ENCODE peak calls at places on chromosomes 4 and X, in ten cellular contexts. L, X, O, V, T, Q, A, D, F and U are unnamed samples.

GRCh38 chr4:899556-899906 is 32.6 kb downstream of the GAK start:
- DNase-seq in L (no peak), X (no peak), O (no peak), V (no peak), T (no peak), Q (no peak), A (no peak), D (no peak), F (no peak), U (no peak)

GRCh38 chrX:69158166-69159040 is 6.8 kb downstream of the PJA1 start:
- DNase-seq in L (no peak), X (peak), O (peak), V (peak), T (peak), Q (peak), A (no peak), D (peak), F (peak), U (no peak)

GRCh38 chrX:105515561-105515960 is 295.1 kb upstream of the TEX13A start:
- DNase-seq in L (no peak), X (no peak), O (no peak), V (no peak), T (no peak), Q (no peak), A (no peak), D (no peak), F (no peak), U (no peak)

GRCh38 chr4:41686893-41687292 is 61.6 kb downstream of the PHOX2B start:
- DNase-seq in L (no peak), X (no peak), O (no peak), V (no peak), T (no peak), Q (no peak), A (no peak), D (no peak), F (no peak), U (no peak)

GRCh38 chr4:110510955-110511544 is 35.1 kb downstream of the ENPEP start:
- DNase-seq in L (no peak), X (no peak), O (no peak), V (no peak), T (no peak), Q (no peak), A (no peak), D (no peak), F (peak), U (no peak)

GRCh38 chr4:89303177-89303576 is 4.4 kb downstream of the GPRIN3 start:
- DNase-seq in L (peak), X (no peak), O (no peak), V (peak), T (peak), Q (no peak), A (no peak), D (peak), F (no peak), U (peak)

GRCh38 chrX:14028473-14028872 is 1.2 kb downstream of the GEMIN8 start:
- DNase-seq in L (no peak), X (no peak), O (no peak), V (no peak), T (no peak), Q (no peak), A (no peak), D (no peak), F (no peak), U (no peak)

GRCh38 chrX:39309721-39310152 is 508.5 kb downstream of the MID1IP1 start:
- DNase-seq in L (no peak), X (no peak), O (no peak), V (no peak), T (no peak), Q (no peak), A (no peak), D (peak), F (no peak), U (peak)

GRCh38 chr4:4267981-4268380 is 20.0 kb upstream of the TMEM128 start:
- DNase-seq in L (no peak), X (no peak), O (no peak), V (no peak), T (no peak), Q (no peak), A (no peak), D (no peak), F (no peak), U (no peak)

GRCh38 chrX:38939067-38939466 is 137.8 kb downstream of the MID1IP1 start:
- DNase-seq in L (no peak), X (no peak), O (no peak), V (no peak), T (no peak), Q (no peak), A (no peak), D (no peak), F (no peak), U (no peak)

GRCh38 chrX:131262738-131263679 is 26.1 kb downstream of the IGSF1 start:
- DNase-seq in L (no peak), X (no peak), O (no peak), V (no peak), T (peak), Q (peak), A (no peak), D (no peak), F (peak), U (no peak)

GRCh38 chr4:150209140-150209829 is 131.0 kb downstream of the DCLK2 start:
- DNase-seq in L (peak), X (peak), O (peak), V (peak), T (peak), Q (peak), A (peak), D (peak), F (peak), U (no peak)

GRCh38 chrX:13487731-13488505 is 81.5 kb upstream of the EGFL6 start:
- DNase-seq in L (no peak), X (no peak), O (peak), V (no peak), T (peak), Q (peak), A (no peak), D (peak), F (peak), U (no peak)

GRCh38 chr4:111400736-111401135 is 744.5 kb upstream of the FAM241A start:
- DNase-seq in L (no peak), X (no peak), O (no peak), V (no peak), T (no peak), Q (no peak), A (no peak), D (no peak), F (no peak), U (no peak)

GRCh38 chr4:25908491-25908901 is 5.5 kb upstream of the SMIM20 start:
- DNase-seq in L (no peak), X (no peak), O (no peak), V (no peak), T (no peak), Q (no peak), A (no peak), D (no peak), F (no peak), U (no peak)

GRCh38 chr4:3484057-3484973 is 21.2 kb downstream of the DOK7 start:
- DNase-seq in L (no peak), X (peak), O (no peak), V (peak), T (peak), Q (no peak), A (no peak), D (peak), F (no peak), U (no peak)

GRCh38 chrX:96791559-96791958 is 92.1 kb upstream of the RPA4 start:
- DNase-seq in L (no peak), X (no peak), O (no peak), V (no peak), T (no peak), Q (no peak), A (no peak), D (no peak), F (no peak), U (no peak)

GRCh38 chr4:62901101-62901500 is 1508.1 kb downstream of the TECRL start:
- DNase-seq in L (no peak), X (no peak), O (no peak), V (no peak), T (no peak), Q (no peak), A (no peak), D (no peak), F (peak), U (no peak)

GRCh38 chr4:97587912-97588311 is 555.4 kb downstream of the STPG2 start:
- DNase-seq in L (no peak), X (no peak), O (no peak), V (no peak), T (no peak), Q (no peak), A (no peak), D (no peak), F (no peak), U (no peak)

GRCh38 chr4:121711263-121712000 is 14.7 kb upstream of the ANXA5 start:
- DNase-seq in L (peak), X (peak), O (peak), V (peak), T (peak), Q (peak), A (peak), D (peak), F (peak), U (no peak)

GRCh38 chrX:5449323-5449722 is 779.3 kb downstream of the NLGN4X start:
- DNase-seq in L (no peak), X (no peak), O (no peak), V (no peak), T (no peak), Q (no peak), A (no peak), D (no peak), F (no peak), U (no peak)

GRCh38 chr4:138334346-138335016 is 92.3 kb upstream of the SLC7A11 start:
- DNase-seq in L (no peak), X (no peak), O (no peak), V (no peak), T (peak), Q (no peak), A (no peak), D (no peak), F (no peak), U (no peak)

GRCh38 chr4:168691621-168692376 is 194.9 kb downstream of the PALLD start:
- DNase-seq in L (no peak), X (no peak), O (no peak), V (no peak), T (no peak), Q (no peak), A (no peak), D (no peak), F (no peak), U (no peak)

GRCh38 chrX:136128743-136129142 is 18.6 kb upstream of the FHL1 start:
- DNase-seq in L (no peak), X (no peak), O (no peak), V (no peak), T (no peak), Q (no peak), A (no peak), D (no peak), F (no peak), U (no peak)

GRCh38 chrX:136126371-136126770 is 21.0 kb upstream of the FHL1 start:
- DNase-seq in L (no peak), X (no peak), O (no peak), V (no peak), T (no peak), Q (no peak), A (no peak), D (no peak), F (no peak), U (no peak)

GRCh38 chrX:136126892-136127406 is 20.4 kb upstream of the FHL1 start:
- DNase-seq in L (no peak), X (no peak), O (no peak), V (no peak), T (no peak), Q (no peak), A (no peak), D (no peak), F (no peak), U (no peak)

DNA sequence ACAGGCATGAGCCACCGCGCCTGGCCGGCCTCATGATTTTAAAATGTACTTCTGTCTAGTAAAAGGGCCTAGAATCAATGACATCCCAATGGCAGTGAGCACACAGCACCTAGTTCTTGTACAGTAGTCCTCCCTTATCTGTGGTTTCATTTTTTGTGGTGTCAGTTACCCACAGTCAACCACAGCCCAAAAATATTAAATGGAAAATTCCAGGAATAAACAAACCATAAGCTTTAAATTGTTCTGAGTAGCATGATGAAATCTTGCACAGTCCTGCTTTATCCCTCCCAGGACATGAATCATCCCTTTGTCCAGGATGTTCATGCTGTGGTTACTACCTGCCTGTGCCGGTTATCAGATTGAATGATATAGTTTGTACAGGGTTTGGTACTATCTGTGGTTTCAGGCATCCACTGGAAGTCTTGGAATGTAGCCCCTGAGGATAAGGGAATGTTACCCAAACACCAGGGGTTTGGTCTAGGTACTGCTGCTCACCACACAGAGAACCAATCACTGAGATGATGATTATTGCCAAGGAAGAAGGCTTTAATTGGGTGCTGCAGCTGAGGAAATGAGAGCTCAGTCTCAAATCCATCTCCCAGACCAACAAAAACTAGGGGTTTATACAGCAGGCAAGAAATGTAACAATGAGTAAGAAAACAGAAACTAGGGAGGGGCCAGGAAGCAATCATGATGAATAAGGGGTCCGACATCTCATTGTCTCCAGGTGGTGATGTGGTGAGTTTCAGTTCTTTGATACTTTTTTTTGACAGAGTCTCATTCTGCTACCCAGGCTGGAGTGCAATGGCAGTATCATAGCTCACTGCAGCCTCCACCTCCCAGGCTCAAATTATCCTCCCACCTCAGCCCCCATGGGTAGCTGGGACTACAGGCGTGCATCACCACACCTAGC is 16.1 kb upstream of the FHL1 start:
- DNase-seq in L (no peak), X (no peak), O (no peak), V (no peak), T (no peak), Q (no peak), A (no peak), D (no peak), F (no peak), U (no peak)
- H3K27ac ChIP-seq in L (no peak), X (no peak), O (peak), V (no peak), T (peak), Q (no peak), A (no peak), D (no peak), F (no peak), U (no peak)

GRCh38 chr4:100391913-100392312 is 125.9 kb downstream of the EMCN start:
- DNase-seq in L (no peak), X (no peak), O (no peak), V (no peak), T (no peak), Q (no peak), A (no peak), D (no peak), F (no peak), U (no peak)

GRCh38 chr4:100391086-100391485 is 126.7 kb downstream of the EMCN start:
- DNase-seq in L (no peak), X (no peak), O (no peak), V (no peak), T (no peak), Q (no peak), A (no peak), D (no peak), F (no peak), U (no peak)

GRCh38 chr4:100386270-100386669 is 131.6 kb downstream of the EMCN start:
- DNase-seq in L (no peak), X (no peak), O (no peak), V (no peak), T (no peak), Q (no peak), A (no peak), D (no peak), F (no peak), U (no peak)
- H3K27ac ChIP-seq in L (no peak), X (no peak), O (no peak), V (no peak), T (no peak), Q (no peak), A (no peak), D (no peak), F (no peak), U (no peak)

GRCh38 chr4:76787898-76788297 is 110.0 kb downstream of the SOWAHB start:
- DNase-seq in L (no peak), X (no peak), O (no peak), V (no peak), T (no peak), Q (no peak), A (no peak), D (no peak), F (no peak), U (no peak)

GRCh38 chr4:76790377-76790776 is 107.6 kb downstream of the SOWAHB start:
- DNase-seq in L (no peak), X (no peak), O (no peak), V (no peak), T (no peak), Q (no peak), A (no peak), D (no peak), F (no peak), U (no peak)

GRCh38 chr4:76791479-76791878 is 106.5 kb downstream of the SOWAHB start:
- DNase-seq in L (no peak), X (no peak), O (no peak), V (no peak), T (no peak), Q (no peak), A (no peak), D (no peak), F (no peak), U (no peak)

GRCh38 chr4:76792418-76792817 is 105.5 kb downstream of the SOWAHB start:
- DNase-seq in L (no peak), X (no peak), O (no peak), V (no peak), T (no peak), Q (no peak), A (no peak), D (no peak), F (no peak), U (no peak)
- H3K27ac ChIP-seq in L (no peak), X (no peak), O (no peak), V (no peak), T (no peak), Q (no peak), A (no peak), D (no peak), F (no peak), U (no peak)

GRCh38 chr4:72112514-72113156 is 80.8 kb downstream of the NPFFR2 start:
- DNase-seq in L (no peak), X (no peak), O (no peak), V (no peak), T (no peak), Q (no peak), A (no peak), D (no peak), F (no peak), U (no peak)
- H3K27ac ChIP-seq in L (no peak), X (no peak), O (no peak), V (no peak), T (no peak), Q (no peak), A (no peak), D (no peak), F (no peak), U (no peak)

DNA sequence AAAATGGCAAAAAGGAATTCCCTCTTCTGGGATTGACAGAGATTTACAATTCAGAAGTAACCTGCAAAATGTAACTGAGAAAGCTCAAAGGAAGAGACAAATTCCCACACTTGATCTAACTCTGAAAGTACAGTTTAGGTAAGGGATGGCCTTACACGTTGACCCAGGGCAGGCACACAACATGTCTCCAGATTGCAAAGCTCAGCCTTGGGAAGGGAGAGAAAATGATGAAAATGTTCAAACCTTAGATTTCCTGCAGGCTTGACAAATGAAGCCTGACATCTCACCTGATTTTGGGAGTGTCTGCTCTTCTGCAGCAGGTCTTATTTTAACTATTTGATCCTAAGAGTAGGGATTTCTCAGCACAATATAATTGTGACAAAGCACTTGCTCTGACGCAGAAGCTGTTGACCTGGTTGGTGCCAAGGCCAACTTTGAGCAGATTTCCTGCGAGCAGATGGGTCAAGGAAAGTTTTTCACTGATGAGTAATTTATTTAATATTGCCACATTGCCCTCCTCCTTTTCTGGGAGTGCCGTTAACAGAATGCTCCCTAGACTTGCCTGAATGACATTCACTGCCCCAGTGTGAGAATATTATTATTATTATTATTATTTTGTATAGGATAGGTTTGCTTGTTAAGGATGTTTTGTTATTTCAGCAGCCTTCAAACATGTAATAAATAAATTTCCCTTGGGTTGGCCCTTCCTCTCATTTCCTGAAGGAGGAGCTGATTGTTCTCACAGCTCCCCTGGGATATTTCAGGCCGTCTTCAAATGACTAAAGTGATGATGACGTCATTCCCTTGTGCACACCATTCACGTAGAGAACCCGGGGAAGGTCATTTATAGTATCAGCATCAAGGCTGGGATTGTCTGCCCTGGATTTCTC is 157.1 kb downstream of the VEGFC start:
- DNase-seq in L (no peak), X (no peak), O (no peak), V (no peak), T (no peak), Q (no peak), A (no peak), D (no peak), F (no peak), U (no peak)
- H3K27ac ChIP-seq in L (no peak), X (no peak), O (no peak), V (no peak), T (no peak), Q (no peak), A (no peak), D (no peak), F (no peak), U (no peak)

DNA sequence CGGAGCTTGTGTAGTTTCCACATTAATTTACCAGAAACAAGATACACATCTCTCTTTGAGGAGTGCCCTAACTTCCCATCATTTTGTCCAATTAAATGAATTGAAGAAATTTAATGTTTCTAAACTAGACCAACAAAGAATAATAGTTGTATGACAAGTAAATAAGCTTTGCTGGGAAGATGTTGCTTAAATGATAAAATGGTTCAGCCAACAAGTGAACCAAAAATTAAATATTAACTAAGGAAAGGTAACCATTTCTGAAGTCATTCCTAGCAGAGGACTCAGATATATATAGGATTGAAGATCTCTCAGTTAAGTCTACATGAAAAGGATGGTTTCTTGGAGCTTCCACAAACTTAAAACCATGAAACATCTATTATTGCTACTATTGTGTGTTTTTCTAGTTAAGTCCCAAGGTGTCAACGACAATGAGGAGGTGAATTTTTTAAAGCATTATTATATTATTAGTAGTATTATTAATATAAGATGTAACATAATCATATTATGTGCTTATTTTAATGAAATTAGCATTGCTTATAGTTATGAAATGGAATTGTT is at the start of gene FGB:
- DNase-seq in L (no peak), X (no peak), O (no peak), V (no peak), T (no peak), Q (no peak), A (no peak), D (no peak), F (no peak), U (no peak)
- H3K27ac ChIP-seq in L (no peak), X (no peak), O (no peak), V (no peak), T (no peak), Q (no peak), A (no peak), D (no peak), F (no peak), U (no peak)

GRCh38 chrX:136778914-136779313 is 1.8 kb downstream of the ARHGEF6 start:
- DNase-seq in L (no peak), X (no peak), O (no peak), V (no peak), T (no peak), Q (no peak), A (no peak), D (no peak), F (no peak), U (no peak)

GRCh38 chrX:136779346-136779781 is 1.4 kb downstream of the ARHGEF6 start:
- DNase-seq in L (no peak), X (no peak), O (no peak), V (no peak), T (no peak), Q (no peak), A (no peak), D (no peak), F (no peak), U (no peak)

GRCh38 chrX:136781180-136781797 is 557 bp upstream of the ARHGEF6 start:
- DNase-seq in L (no peak), X (peak), O (no peak), V (no peak), T (no peak), Q (no peak), A (no peak), D (peak), F (no peak), U (no peak)

GRCh38 chrX:136780738-136781137 is at the start of gene ARHGEF6:
- DNase-seq in L (no peak), X (no peak), O (no peak), V (no peak), T (peak), Q (no peak), A (no peak), D (peak), F (no peak), U (no peak)

GRCh38 chrX:136780241-136780640 is 491 bp downstream of the ARHGEF6 start:
- DNase-seq in L (no peak), X (no peak), O (no peak), V (no peak), T (no peak), Q (no peak), A (no peak), D (no peak), F (no peak), U (no peak)
- H3K27ac ChIP-seq in L (peak), X (peak), O (peak), V (no peak), T (peak), Q (no peak), A (peak), D (no peak), F (no peak), U (peak)